ENCODE peak calls at places on chromosome 21, in four cellular contexts. Z is stimulated activated CD4-positive, alpha-beta T cell treated with anti-CD3 and anti-CD28 coated beads, TNF-alpha, amount 100 ng/mL, for 4 hours; Y is anterior cingulate cortex; L is ovary. A is an unnamed sample.

GRCh38 chr21:14453339-14453738 is 70.4 kb upstream of the HSPA13 start:
- DNase-seq in Y (no peak), L (no peak), Z (no peak), A (no peak)

GRCh38 chr21:31347435-31348032 is 3.5 kb upstream of the TIAM1 start:
- DNase-seq in L (no peak), Z (no peak), Y (no peak), A (no peak)

GRCh38 chr21:26686278-26686677 is 113.2 kb upstream of the CYYR1 start:
- DNase-seq in Z (no peak), Y (no peak), L (no peak), A (no peak)

GRCh38 chr21:30216041-30216723 is at the start of gene CLDN8:
- DNase-seq in L (no peak), Y (no peak), Z (no peak), A (no peak)

GRCh38 chr21:44425307-44425894 is 29.9 kb upstream of the LRRC3 start:
- DNase-seq in Y (no peak), Z (no peak), L (no peak), A (no peak)

GRCh38 chr21:32257952-32258785 is 20.7 kb downstream of the MIS18A start:
- DNase-seq in L (peak; percentile 63), Z (no peak), Y (peak; percentile 17), A (peak; percentile 25)

GRCh38 chr21:39911286-39911685 is 44.0 kb downstream of the PCP4 start:
- DNase-seq in Y (no peak), L (no peak), Z (no peak), A (peak; percentile 11)

GRCh38 chr21:26962516-26963305 is 4.2 kb downstream of the ADAMTS5 start:
- DNase-seq in Z (no peak), L (no peak), Y (no peak), A (no peak)

GRCh38 chr21:26719750-26720149 is 125.5 kb downstream of the ADAMTS1 start:
- DNase-seq in Z (no peak), Y (no peak), L (no peak), A (no peak)

GRCh38 chr21:20790113-20790512 is 208.1 kb upstream of the NCAM2 start:
- DNase-seq in L (no peak), Y (no peak), Z (no peak), A (no peak)

GRCh38 chr21:31218830-31219608 is 125.0 kb downstream of the TIAM1 start:
- DNase-seq in Y (no peak), Z (no peak), L (no peak), A (no peak)

GRCh38 chr21:21383126-21383525 is 384.9 kb downstream of the NCAM2 start:
- DNase-seq in Z (no peak), L (no peak), Y (no peak), A (no peak)

GRCh38 chr21:43985690-43986251 is 26.3 kb upstream of the TRAPPC10 start:
- DNase-seq in Z (no peak), L (no peak), Y (no peak), A (no peak)

GRCh38 chr21:35390013-35390776 is 341.1 kb upstream of the RUNX1 start:
- DNase-seq in Z (no peak), L (no peak), Y (no peak), A (no peak)

GRCh38 chr21:42027804-42028753 is 17.9 kb upstream of the ZBTB21 start:
- DNase-seq in L (no peak), Y (peak; percentile 10), Z (no peak), A (no peak)

GRCh38 chr21:15327637-15328265 is 263.0 kb upstream of the NRIP1 start:
- DNase-seq in Y (no peak), Z (no peak), L (no peak), A (no peak)

GRCh38 chr21:35529141-35529863 is 480.2 kb upstream of the RUNX1 start:
- DNase-seq in Z (no peak), L (no peak), Y (no peak), A (no peak)

GRCh38 chr21:32406405-32406804 is 6.1 kb upstream of the EVA1C start:
- DNase-seq in Z (no peak), L (no peak), Y (no peak), A (no peak)

GRCh38 chr21:36171741-36172331 is 15.2 kb downstream of the DOP1B start:
- DNase-seq in Z (no peak), Y (no peak), L (no peak), A (no peak)

GRCh38 chr21:35159881-35160280 is 110.8 kb upstream of the RUNX1 start:
- DNase-seq in Y (no peak), Z (no peak), L (no peak), A (no peak)

GRCh38 chr21:34263629-34264028 is 100.2 kb upstream of the KCNE2 start:
- DNase-seq in Z (no peak), Y (no peak), L (no peak), A (no peak)

GRCh38 chr21:21018841-21019240 is 20.6 kb downstream of the NCAM2 start:
- DNase-seq in L (no peak), Y (no peak), Z (no peak), A (no peak)

GRCh38 chr21:37398697-37399096 is 32.1 kb downstream of the DYRK1A start:
- DNase-seq in Y (no peak), L (no peak), Z (no peak), A (no peak)

A was measured in NCI-H510A.